ENCODE peak calls at places on chromosome 22, in seven cellular contexts. E is GM23248, M is heart right ventricle, D is brain microvascular endothelial cell, Z is A673, R is fibroblast of lung, S is PC-9. X is an unnamed sample. For H3K36me3, the result is how much of the 10 kb centered on the place peaks cover.

GRCh38 chr22:48488149-48488551 is 1339.5 kb downstream of the BRD1 start:
- DNase-seq in M (no peak), R (no peak), D (no peak), S (no peak), Z (no peak), E (peak), X (no peak)

GRCh38 chr22:44761025-44761424 is 8.7 kb downstream of the ARHGAP8 start:
- DNase-seq in Z (no peak), S (no peak), D (no peak), M (no peak), E (no peak), R (no peak), X (no peak)

GRCh38 chr22:49880281-49880680 is 26.6 kb downstream of the ZBED4 start:
- DNase-seq in M (no peak), E (no peak), D (no peak), S (no peak), R (no peak), Z (peak), X (no peak)

GRCh38 chr22:32018056-32018455 is 25.0 kb upstream of the SLC5A1 start:
- DNase-seq in S (no peak), R (no peak), E (no peak), D (peak), Z (no peak), M (no peak), X (no peak)

GRCh38 chr22:47778160-47778658 is 1015.8 kb downstream of the TBC1D22A start:
- DNase-seq in E (no peak), D (no peak), R (no peak), S (no peak), Z (no peak), M (no peak), X (no peak)

GRCh38 chr22:31951201-31952093 is 7.1 kb downstream of the YWHAH start:
- DNase-seq in S (no peak), D (no peak), M (no peak), R (no peak), E (peak), Z (no peak), X (no peak)

GRCh38 chr22:41836551-41836950 is 3.6 kb downstream of the SREBF2 start:
- DNase-seq in D (no peak), M (no peak), E (no peak), R (no peak), S (no peak), Z (no peak), X (no peak)

GRCh38 chr22:49994361-49995058 is 18.1 kb downstream of the IL17REL start:
- DNase-seq in D (no peak), E (no peak), M (no peak), Z (no peak), S (no peak), R (no peak), X (no peak)

GRCh38 chr22:30332994-30333706 is 6.4 kb upstream of the TBC1D10A start:
- DNase-seq in E (no peak), D (no peak), M (no peak), R (no peak), Z (no peak), S (no peak), X (no peak)

GRCh38 chr22:30333707-30334087 is 7.0 kb upstream of the TBC1D10A start:
- DNase-seq in Z (no peak), S (no peak), M (no peak), E (no peak), R (no peak), D (no peak), X (no peak)

GRCh38 chr22:30334601-30335000 is 7.9 kb upstream of the TBC1D10A start:
- DNase-seq in S (no peak), Z (no peak), D (no peak), E (no peak), M (no peak), R (no peak), X (no peak)

GRCh38 chr22:30336752-30337460 is 10.2 kb upstream of the TBC1D10A start:
- DNase-seq in R (no peak), D (no peak), S (no peak), Z (no peak), E (no peak), M (peak), X (no peak)

DNA sequence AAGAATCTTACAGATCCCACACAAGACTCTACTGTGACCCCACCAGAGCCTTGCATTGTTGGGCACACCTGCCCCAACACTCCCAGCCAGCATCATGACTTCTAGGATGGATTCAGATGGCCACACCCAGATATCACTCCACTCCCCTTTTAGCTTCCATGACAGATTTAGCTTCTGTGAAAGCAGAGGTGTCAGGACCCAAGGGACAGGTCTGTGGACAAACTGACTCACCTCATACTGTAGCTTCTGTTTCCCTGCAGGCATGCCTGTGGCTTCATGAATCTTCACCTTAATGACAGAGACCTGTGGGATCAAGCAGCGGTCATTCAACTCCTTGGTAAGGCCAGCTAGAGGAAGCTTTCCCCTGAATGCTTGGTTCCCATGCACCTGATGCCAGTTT is 8.5 kb upstream of the TBC1D10A start:
- DNase-seq in Z (no peak), M (no peak), R (no peak), D (no peak), S (no peak), E (peak), X (no peak)
- H3K36me3 ChIP-seq in Z (half or more), M (half or more), R (under half), D (half or more), S (under half), E (half or more), X (half or more)

DNA sequence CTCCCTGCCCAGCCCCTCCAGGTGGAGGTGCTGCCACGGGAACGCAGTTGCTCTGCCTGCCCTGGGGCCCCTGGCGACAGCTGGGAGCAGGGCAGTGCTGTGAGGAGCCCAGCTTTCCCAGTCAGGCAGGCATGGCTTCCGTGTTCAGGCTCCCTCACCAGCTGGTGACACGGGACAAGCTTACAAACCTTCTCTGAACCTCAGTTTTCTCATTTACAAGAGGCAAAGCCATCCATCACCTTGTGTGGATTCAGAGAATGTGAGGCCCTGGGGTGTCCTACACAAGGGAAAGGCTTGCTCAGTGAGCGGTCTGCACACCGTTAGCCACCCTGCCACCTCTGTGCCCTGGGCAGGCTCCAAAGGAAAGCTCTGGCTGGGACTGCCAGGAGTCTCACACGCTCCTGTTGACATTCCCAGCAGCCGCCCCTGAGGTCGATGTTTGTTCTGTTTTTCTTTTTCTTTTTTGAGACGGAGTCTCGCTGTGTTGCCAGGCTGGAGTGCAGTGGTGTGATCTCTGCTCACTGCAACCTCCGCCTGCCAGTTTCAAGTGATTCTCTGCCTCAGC is 23.5 kb downstream of the SUN2 start:
- DNase-seq in D (no peak), S (no peak), Z (no peak), M (no peak), E (no peak), R (no peak), X (no peak)
- H3K36me3 ChIP-seq in D (half or more), S (under half), Z (half or more), M (half or more), E (under half), R (under half), X (under half)

GRCh38 chr22:25688627-25689026 is 53.4 kb upstream of the MYO18B start:
- DNase-seq in M (no peak), E (no peak), D (no peak), R (no peak), Z (no peak), S (no peak), X (no peak)

GRCh38 chr22:25692392-25692791 is 49.6 kb upstream of the MYO18B start:
- DNase-seq in R (no peak), Z (no peak), E (no peak), M (no peak), S (no peak), D (no peak), X (peak)

GRCh38 chr22:25690798-25691197 is 51.2 kb upstream of the MYO18B start:
- DNase-seq in D (no peak), R (no peak), M (no peak), S (no peak), Z (no peak), E (no peak), X (no peak)

GRCh38 chr22:25692965-25693565 is 48.9 kb upstream of the MYO18B start:
- DNase-seq in E (no peak), S (no peak), M (no peak), D (no peak), R (no peak), Z (no peak), X (peak)

GRCh38 chr22:25689631-25690030 is 52.4 kb upstream of the MYO18B start:
- DNase-seq in S (no peak), D (peak), E (no peak), M (no peak), Z (no peak), R (no peak), X (no peak)
- H3K36me3 ChIP-seq in S (under half), D (under half), E (under half), M (under half), Z (under half), R (under half), X (half or more)

DNA sequence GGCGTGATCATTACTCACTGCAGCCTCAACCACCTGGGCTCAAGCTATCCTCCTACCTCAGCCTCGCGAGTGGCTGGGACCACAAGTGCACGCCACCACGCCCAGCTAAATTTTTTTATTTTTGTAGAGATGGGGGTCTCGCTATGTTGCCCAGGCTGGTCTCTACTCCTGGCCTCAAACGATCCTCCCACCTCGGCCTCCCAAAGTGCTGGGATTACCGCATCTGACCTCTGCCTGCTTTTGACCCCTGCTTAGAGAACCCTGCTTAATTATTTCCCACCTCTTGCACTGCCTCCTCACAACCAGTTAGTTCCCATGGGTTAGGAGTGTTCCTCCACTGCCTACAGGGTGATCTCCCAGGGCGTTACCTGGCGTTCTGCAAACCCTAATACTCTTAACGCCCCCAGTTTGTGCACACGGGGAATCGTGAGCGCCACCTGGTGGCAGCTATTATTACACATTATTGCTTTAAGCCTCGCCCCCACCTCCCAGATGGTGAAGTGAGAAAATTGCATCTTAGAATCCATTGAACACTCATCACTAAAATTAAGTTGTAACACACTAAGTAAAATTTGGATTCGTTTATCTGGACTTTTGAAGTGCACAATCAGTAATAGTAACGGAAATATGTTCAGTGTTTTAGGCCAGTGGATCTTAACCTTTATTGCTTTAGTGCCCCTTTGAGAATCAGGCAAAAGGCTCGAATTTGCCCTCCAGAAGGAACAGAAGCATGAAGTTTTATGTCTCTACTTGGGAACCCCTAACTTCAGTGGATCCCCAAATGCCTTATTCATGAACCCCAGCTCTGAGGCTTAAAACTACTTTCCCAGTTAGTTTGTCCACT is 61.4 kb upstream of the ASPHD2 start:
- DNase-seq in S (no peak), D (peak), M (peak), Z (peak), R (peak), E (peak), X (peak)
- H3K36me3 ChIP-seq in S (under half), D (under half), M (under half), Z (under half), R (under half), E (under half), X (under half)

GRCh38 chr22:46100401-46101105 is 49.8 kb upstream of the PPARA start:
- DNase-seq in S (no peak), E (peak), Z (no peak), R (no peak), D (no peak), M (no peak), X (no peak)
- H3K36me3 ChIP-seq in S (under half), E (under half), Z (half or more), R (half or more), D (half or more), M (half or more), X (under half)

GRCh38 chr22:17806437-17806836 is 32.2 kb upstream of the BID start:
- DNase-seq in Z (no peak), D (no peak), S (no peak), M (no peak), E (no peak), R (no peak), X (no peak)
- H3K36me3 ChIP-seq in Z (under half), D (under half), S (under half), M (half or more), E (under half), R (under half), X (under half)

GRCh38 chr22:37904572-37905533 is 1.2 kb upstream of the MICALL1 start:
- DNase-seq in D (peak), S (peak), M (peak), R (peak), E (peak), Z (peak), X (peak)
- H3K36me3 ChIP-seq in D (under half), S (under half), M (under half), R (under half), E (under half), Z (under half), X (under half)

X was measured in SJCRH30.